ENCODE peak calls at places on chromosome 20, in six cellular contexts. S is tibial artery; Z is left kidney; O is WTC11; Y is naive thymus-derived CD4-positive, alpha-beta T cell; C is iris pigment epithelial cell. U is an unnamed sample.
A peak's percentile ranks its signal among the peaks of the same experiment; 100 is the strongest.

GRCh38 chr20:46013826-46014516 is 5.3 kb downstream of the MMP9 start:
- DNase-seq in S (no peak), Z (peak; percentile 71), O (peak; percentile 91), Y (peak; percentile 67), C (peak; percentile 33), U (no peak)

GRCh38 chr20:13671500-13672288 is 33.0 kb upstream of the TASP1 start:
- DNase-seq in S (peak; percentile 41), Z (no peak), O (no peak), Y (no peak), C (peak; percentile 77), U (no peak)

GRCh38 chr20:8756410-8756809 is 312.5 kb upstream of the PLCB4 start:
- DNase-seq in S (no peak), Z (peak; percentile 5), O (no peak), Y (no peak), C (peak; percentile 96), U (no peak)

GRCh38 chr20:4170621-4171537 is 155.5 kb upstream of the RNF24 start:
- DNase-seq in S (no peak), Z (no peak), O (no peak), Y (no peak), C (peak; percentile 53), U (no peak)

GRCh38 chr20:59147197-59147596 is 16.4 kb upstream of the ZNF831 start:
- DNase-seq in S (no peak), Z (peak; percentile 22), O (no peak), Y (no peak), C (no peak), U (no peak)

GRCh38 chr20:61263084-61263695 is 11.1 kb downstream of the CDH4 start:
- DNase-seq in S (no peak), Z (peak; percentile 37), O (peak; percentile 75), Y (peak; percentile 8), C (no peak), U (no peak)

GRCh38 chr20:43017241-43018030 is 172.3 kb downstream of the PTPRT start:
- DNase-seq in S (no peak), Z (no peak), O (no peak), Y (no peak), C (no peak), U (no peak)

GRCh38 chr20:17316316-17317038 is 89.6 kb downstream of the PCSK2 start:
- DNase-seq in S (no peak), Z (no peak), O (no peak), Y (no peak), C (no peak), U (no peak)

GRCh38 chr20:5349448-5349847 is 32.7 kb upstream of the PROKR2 start:
- DNase-seq in S (no peak), Z (no peak), O (no peak), Y (no peak), C (peak; percentile 52), U (no peak)

GRCh38 chr20:18596270-18596669 is 8.4 kb downstream of the DTD1 start:
- DNase-seq in S (no peak), Z (no peak), O (no peak), Y (no peak), C (no peak), U (no peak)

GRCh38 chr20:23084282-23084844 is 1.8 kb downstream of the CD93 start:
- DNase-seq in S (no peak), Z (no peak), O (no peak), Y (no peak), C (no peak), U (no peak)

GRCh38 chr20:51036827-51037229 is 13.9 kb upstream of the KCNG1 start:
- DNase-seq in S (no peak), Z (no peak), O (no peak), Y (no peak), C (peak; percentile 32), U (no peak)

GRCh38 chr20:31560094-31560899 is 44.8 kb upstream of the ID1 start:
- DNase-seq in S (peak; percentile 67), Z (peak; percentile 79), O (peak; percentile 77), Y (peak; percentile 81), C (peak; percentile 91), U (no peak)

GRCh38 chr20:46801003-46801702 is 91.7 kb downstream of the SLC2A10 start:
- DNase-seq in S (no peak), Z (no peak), O (no peak), Y (no peak), C (no peak), U (no peak)

GRCh38 chr20:17613328-17614175 is 43.7 kb downstream of the DSTN start:
- DNase-seq in S (peak; percentile 45), Z (peak; percentile 40), O (no peak), Y (no peak), C (no peak), U (no peak)